ENCODE peak calls at places on chromosomes 7 and 10, in six cellular contexts. R is dorsolateral prefrontal cortex, P is DND-41, S is astrocyte of the spinal cord, F is neuronal stem cell, U is fibroblast of the aortic adventitia. Y is an unnamed sample.

GRCh38 chr10:34413214-34413613 is 401.9 kb downstream of the PARD3 start:
- DNase-seq in S (no peak), F (no peak), P (no peak), R (no peak), U (no peak), Y (no peak)

GRCh38 chr7:133931053-133931452 is 196.1 kb upstream of the LRGUK start:
- DNase-seq in S (no peak), U (no peak), F (no peak), R (no peak), P (no peak), Y (no peak)

GRCh38 chr7:22563621-22564241 is 63.7 kb upstream of the STEAP1B start:
- DNase-seq in R (no peak), U (peak), S (peak), P (no peak), F (no peak), Y (no peak)

GRCh38 chr10:130999376-131000202 is 311.9 kb downstream of the TCERG1L start:
- DNase-seq in F (no peak), U (no peak), S (no peak), P (no peak), R (no peak), Y (no peak)

GRCh38 chr10:22433875-22434274 is 88.6 kb downstream of the SPAG6 start:
- DNase-seq in P (no peak), S (peak), F (no peak), R (no peak), U (peak), Y (no peak)

GRCh38 chr10:119981826-119982225 is 89.3 kb downstream of the SEC23IP start:
- DNase-seq in F (no peak), U (no peak), R (no peak), S (no peak), P (no peak), Y (no peak)

GRCh38 chr7:27367930-27368549 is 125.4 kb downstream of the EVX1 start:
- DNase-seq in R (no peak), S (no peak), P (no peak), U (no peak), F (no peak), Y (no peak)

GRCh38 chr7:33979807-33980355 is 74.5 kb downstream of the BMPER start:
- DNase-seq in P (no peak), S (peak), U (peak), R (no peak), F (no peak), Y (no peak)

GRCh38 chr7:6385110-6385792 is 62.5 kb downstream of the DAGLB start:
- DNase-seq in F (no peak), S (peak), P (no peak), R (no peak), U (peak), Y (no peak)

GRCh38 chr10:14184841-14185500 is 145.8 kb downstream of the FRMD4A start:
- DNase-seq in F (peak), R (no peak), P (peak), U (no peak), S (peak), Y (peak)

GRCh38 chr7:45252857-45253256 is 95.3 kb downstream of the RAMP3 start:
- DNase-seq in S (no peak), F (no peak), P (no peak), R (no peak), U (no peak), Y (no peak)

GRCh38 chr10:33330543-33331019 is 3.9 kb downstream of the NRP1 start:
- DNase-seq in R (peak), P (peak), S (peak), U (peak), F (peak), Y (peak)

GRCh38 chr7:130151591-130152269 is 53.5 kb downstream of the TMEM209 start:
- DNase-seq in P (peak), U (peak), R (no peak), F (no peak), S (no peak), Y (peak)

GRCh38 chr7:18140943-18141342 is 113.3 kb upstream of the PRPS1L1 start:
- DNase-seq in P (no peak), S (no peak), R (no peak), U (no peak), F (no peak), Y (no peak)

GRCh38 chr7:35697414-35698175 is 2.7 kb upstream of the HERPUD2 start:
- DNase-seq in R (no peak), F (no peak), U (peak), P (no peak), S (peak), Y (no peak)

GRCh38 chr7:38190010-38190409 is 12.0 kb downstream of the STARD3NL start:
- DNase-seq in P (no peak), S (no peak), R (no peak), U (peak), F (no peak), Y (no peak)

GRCh38 chr7:82247814-82248433 is 195.7 kb downstream of the CACNA2D1 start:
- DNase-seq in F (no peak), U (peak), S (peak), P (no peak), R (no peak), Y (peak)

GRCh38 chr7:50653116-50653854 is 88.1 kb upstream of the DDC start:
- DNase-seq in P (no peak), U (peak), F (no peak), S (peak), R (peak), Y (no peak)

GRCh38 chr7:76325092-76325491 is 22.6 kb downstream of the HSPB1 start:
- DNase-seq in U (no peak), R (no peak), P (no peak), S (no peak), F (no peak), Y (no peak)

GRCh38 chr7:28029036-28029435 is 151.6 kb downstream of the JAZF1 start:
- DNase-seq in F (no peak), S (no peak), P (no peak), R (no peak), U (peak), Y (no peak)

GRCh38 chr10:102815790-102816549 is 21.2 kb downstream of the CYP17A1 start:
- DNase-seq in P (no peak), S (peak), U (peak), R (no peak), F (no peak), Y (no peak)

GRCh38 chr7:47454066-47454950 is 127.6 kb downstream of the TNS3 start:
- DNase-seq in S (no peak), F (no peak), R (no peak), P (no peak), U (no peak), Y (no peak)

GRCh38 chr7:80386686-80387085 is 125.2 kb downstream of the GNAT3 start:
- DNase-seq in R (no peak), S (peak), U (no peak), P (no peak), F (no peak), Y (no peak)

GRCh38 chr7:80273327-80273726 is 138.7 kb downstream of the GNAI1 start:
- DNase-seq in F (no peak), R (no peak), P (no peak), S (peak), U (peak), Y (no peak)

GRCh38 chr7:139118803-139119485 is 9.4 kb upstream of the ZC3HAV1 start:
- DNase-seq in S (no peak), P (no peak), R (no peak), U (peak), F (no peak), Y (no peak)

GRCh38 chr7:158957921-158958471 is 101.6 kb downstream of the DYNC2I1 start:
- DNase-seq in U (no peak), F (no peak), R (no peak), P (no peak), S (no peak), Y (no peak)

GRCh38 chr10:5833814-5834213 is 20.6 kb upstream of the GDI2 start:
- DNase-seq in S (no peak), P (no peak), F (no peak), R (no peak), U (no peak), Y (no peak)

GRCh38 chr7:86942995-86943394 is 116.5 kb downstream of the ELAPOR2 start:
- DNase-seq in F (no peak), R (no peak), P (no peak), U (no peak), S (no peak), Y (no peak)

GRCh38 chr7:2040893-2041270 is 191.9 kb downstream of the MAD1L1 start:
- DNase-seq in P (peak), R (no peak), F (no peak), S (no peak), U (no peak), Y (peak)

GRCh38 chr10:14553434-14553833 is 221.3 kb downstream of the FAM107B start:
- DNase-seq in F (no peak), U (peak), P (no peak), S (peak), R (no peak), Y (no peak)

GRCh38 chr7:92584953-92585352 is 5.2 kb downstream of the FAM133B start:
- DNase-seq in F (no peak), U (no peak), S (no peak), R (no peak), P (peak), Y (peak)

GRCh38 chr7:89495704-89496103 is 658.6 kb upstream of the STEAP1 start:
- DNase-seq in P (no peak), F (no peak), U (no peak), R (no peak), S (no peak), Y (no peak)

GRCh38 chr10:123043409-123043925 is 34.7 kb downstream of the ACADSB start:
- DNase-seq in S (peak), R (peak), P (peak), U (peak), F (peak), Y (peak)

GRCh38 chr7:112386619-112387018 is 63.6 kb upstream of the IFRD1 start:
- DNase-seq in P (no peak), S (no peak), R (no peak), F (no peak), U (no peak), Y (no peak)

GRCh38 chr7:123748171-123748733 is 551 bp downstream of the WASL start:
- DNase-seq in R (peak), P (peak), U (peak), S (peak), F (peak), Y (no peak)

GRCh38 chr10:31770307-31770902 is 158.2 kb downstream of the ARHGAP12 start:
- DNase-seq in F (no peak), S (no peak), U (no peak), R (peak), P (peak), Y (peak)

GRCh38 chr7:30135271-30135550 is 425 bp downstream of the MTURN start:
- DNase-seq in S (no peak), U (no peak), R (no peak), F (no peak), P (no peak), Y (no peak)
- H3K4me3 ChIP-seq in S (peak), U (peak), R (peak), F (peak), P (peak), Y (peak)

GRCh38 chr10:95550073-95550672 is 11.0 kb downstream of the SORBS1 start:
- DNase-seq in R (no peak), P (no peak), U (no peak), F (no peak), S (peak), Y (no peak)
- H3K4me3 ChIP-seq in R (no peak), P (no peak), U (no peak), F (no peak), S (no peak), Y (no peak)

DNA sequence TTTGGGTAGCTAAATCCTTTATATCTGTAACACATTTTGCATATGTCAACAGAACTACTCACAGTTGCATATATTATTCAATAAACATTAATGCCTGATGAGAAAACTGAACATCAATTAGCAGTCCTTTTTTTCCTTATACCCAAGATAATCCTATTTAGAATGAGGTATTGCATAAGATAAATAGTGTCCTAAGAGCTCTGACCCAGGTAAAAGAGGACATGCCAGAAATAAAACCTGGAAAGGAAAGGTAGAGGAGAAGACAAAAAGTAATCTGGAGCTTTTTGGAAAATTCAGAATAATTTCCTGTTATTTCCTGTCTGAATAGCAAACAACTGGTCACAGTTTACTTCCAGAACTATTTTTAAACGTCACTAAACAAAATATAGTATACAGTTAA is 204.4 kb downstream of the PLXDC2 start:
- DNase-seq in S (no peak), U (no peak), P (no peak), F (no peak), R (no peak), Y (no peak)
- H3K4me3 ChIP-seq in S (no peak), U (no peak), P (no peak), F (no peak), R (no peak), Y (no peak)

DNA sequence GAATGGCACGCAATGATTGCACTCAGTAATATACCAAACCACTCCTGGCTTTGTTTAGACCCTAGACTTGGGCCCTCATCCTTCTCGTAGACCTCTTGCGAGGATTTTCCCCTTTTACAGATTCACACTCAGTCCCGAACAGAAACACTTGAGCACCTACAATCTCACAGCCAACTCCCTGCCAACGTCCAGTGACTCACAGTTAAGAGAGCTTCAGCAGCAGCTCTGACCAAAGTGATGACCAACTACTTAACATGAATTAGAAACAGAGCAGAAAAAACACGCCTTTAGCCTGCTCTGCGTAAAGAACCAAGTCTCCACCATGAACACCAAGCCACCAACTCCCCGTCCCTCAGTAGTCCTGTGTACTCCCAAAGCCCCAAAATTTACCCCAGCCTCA is 2.2 kb downstream of the DNAJC30 start:
- DNase-seq in U (peak), F (no peak), S (peak), P (no peak), R (no peak), Y (no peak)
- H3K4me3 ChIP-seq in U (peak), F (peak), S (no peak), P (no peak), R (no peak), Y (no peak)

DNA sequence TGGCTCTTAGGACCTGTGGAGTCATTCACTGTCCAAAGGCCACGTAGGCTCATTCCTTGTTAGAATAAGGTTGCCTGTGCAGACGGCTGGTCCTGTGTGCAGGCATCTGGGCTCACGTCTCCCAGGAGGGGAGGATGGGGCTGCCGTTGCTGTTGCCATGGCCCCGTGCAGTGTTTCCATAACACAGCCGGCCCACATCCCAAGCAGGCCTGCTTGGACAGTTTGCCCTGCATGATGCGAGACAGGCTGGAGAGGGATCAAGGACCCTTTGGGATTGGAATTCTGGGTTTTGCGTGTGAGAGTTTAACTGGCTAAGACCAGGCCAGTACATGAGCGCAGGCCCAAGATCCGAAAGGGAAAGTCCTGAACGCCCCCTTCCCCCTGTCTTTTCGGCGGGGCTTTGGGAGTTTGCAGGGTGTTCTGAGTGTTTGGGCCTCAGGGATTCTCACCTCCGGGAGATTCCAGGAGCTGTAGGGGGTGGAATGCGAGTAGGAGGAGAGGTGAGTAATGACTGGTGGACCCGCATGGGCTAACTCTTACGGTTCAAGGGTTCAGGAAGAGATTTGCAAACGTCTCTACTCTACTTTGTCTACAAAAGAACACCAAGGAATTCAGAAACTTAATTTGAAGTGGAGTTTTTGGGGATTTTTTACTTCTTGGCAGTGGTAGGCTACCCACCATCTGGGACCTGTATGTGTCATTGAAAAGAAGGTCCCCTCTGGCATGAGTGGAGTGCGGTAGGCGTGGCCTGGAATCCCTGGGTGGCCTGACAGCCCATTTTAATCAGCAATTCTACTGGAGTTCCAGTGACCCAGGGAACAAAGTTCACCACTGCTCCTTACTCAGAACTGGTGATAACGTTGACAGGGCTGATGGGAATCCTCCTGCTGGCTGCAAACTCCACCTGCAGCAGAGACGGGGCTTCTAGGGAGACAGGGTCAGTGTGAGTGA is 125.4 kb downstream of the ITIH5 start:
- DNase-seq in R (no peak), U (no peak), P (no peak), S (peak), F (no peak), Y (no peak)
- H3K4me3 ChIP-seq in R (no peak), U (no peak), P (no peak), S (no peak), F (no peak), Y (no peak)

GRCh38 chr10:72174297-72174662 is 41.5 kb upstream of the ANAPC16 start:
- DNase-seq in S (no peak), U (no peak), F (no peak), P (no peak), R (no peak), Y (no peak)
- H3K4me3 ChIP-seq in S (no peak), U (no peak), F (no peak), P (no peak), R (no peak), Y (no peak)

GRCh38 chr7:43868181-43868580 is 1.1 kb downstream of the MRPS24 start:
- DNase-seq in P (no peak), F (no peak), R (no peak), S (no peak), U (no peak), Y (no peak)
- H3K4me3 ChIP-seq in P (peak), F (peak), R (peak), S (peak), U (peak), Y (peak)

GRCh38 chr7:150801242-150801945 is 825 bp downstream of the TMEM176A start:
- DNase-seq in F (no peak), S (no peak), P (no peak), R (no peak), U (no peak), Y (no peak)

GRCh38 chr7:150800576-150801241 is at the start of gene TMEM176A:
- DNase-seq in S (no peak), U (no peak), F (no peak), P (no peak), R (no peak), Y (no peak)

GRCh38 chr7:150801946-150802771 is 1.6 kb downstream of the TMEM176A start:
- DNase-seq in R (no peak), F (no peak), P (no peak), U (no peak), S (no peak), Y (no peak)

GRCh38 chr7:150799156-150799555 is 1.0 kb downstream of the TMEM176B start:
- DNase-seq in R (no peak), S (no peak), F (no peak), U (no peak), P (no peak), Y (no peak)

DNA sequence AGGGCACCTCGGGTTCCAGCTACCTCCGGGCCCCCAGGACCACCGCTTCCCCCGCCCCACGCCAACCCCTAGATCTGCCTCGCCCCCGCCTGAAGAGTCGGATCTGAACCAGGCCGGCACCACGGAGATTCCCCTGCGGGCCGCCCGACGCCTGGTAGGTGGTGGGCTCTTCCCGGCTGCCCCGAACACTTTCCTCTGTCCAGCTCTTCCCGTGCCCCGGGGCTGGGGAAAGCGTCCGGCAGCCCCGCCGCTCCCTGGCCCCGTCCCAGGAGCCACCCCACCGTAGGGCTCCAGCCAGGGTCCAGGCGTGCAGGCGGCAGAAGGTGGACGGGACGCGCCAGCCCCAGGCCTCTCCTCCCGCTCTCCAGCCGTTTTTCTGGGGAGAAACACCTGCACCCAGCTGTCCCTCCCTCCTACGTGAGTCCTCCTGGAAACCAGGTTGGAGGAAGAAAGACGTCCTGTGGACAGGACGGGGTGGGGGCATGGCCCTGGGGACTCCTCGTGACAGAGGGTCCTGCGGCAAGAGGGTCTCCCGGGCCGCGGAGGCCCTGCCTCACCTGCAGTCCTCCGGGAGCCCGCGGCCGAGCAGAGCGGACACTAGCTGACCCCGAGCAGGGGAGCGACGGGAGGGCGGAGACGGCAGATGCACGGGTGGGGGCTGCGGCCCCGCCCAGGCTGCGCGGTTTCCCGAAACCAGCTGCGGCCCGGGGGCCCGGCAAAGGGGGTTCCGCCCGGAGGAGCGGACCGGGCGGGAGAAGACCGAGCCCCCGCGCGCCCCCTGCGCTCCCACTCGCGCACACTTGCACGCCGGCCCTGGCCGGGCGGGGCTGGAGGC is at the start of gene TMEM176B:
- DNase-seq in F (no peak), P (no peak), U (no peak), S (no peak), R (no peak), Y (no peak)
- H3K4me3 ChIP-seq in F (no peak), P (no peak), U (no peak), S (no peak), R (peak), Y (no peak)